ENCODE peak calls at places on chromosomes 12 and 14, in five cellular contexts. One of them, this sample, is unnamed.

GRCh38 chr14:99511421-99512109 is 30.4 kb downstream of the CCNK start:
- DNase-seq in H1: no peak
- DNase-seq in A549: no peak
- DNase-seq in K562: no peak
- DNase-seq in HepG2: no peak
- DNase-seq in this sample: peak; percentile 67

GRCh38 chr12:121196902-121197301 is 13.0 kb upstream of the P2RX4 start:
- DNase-seq in A549: no peak
- DNase-seq in K562: no peak
- DNase-seq in H1: no peak
- DNase-seq in HepG2: no peak
- DNase-seq in this sample: no peak

GRCh38 chr12:122946690-122947271 is 19.5 kb downstream of the ABCB9 start:
- DNase-seq in A549: peak; percentile 96
- DNase-seq in HepG2: peak; percentile 85
- DNase-seq in H1: no peak
- DNase-seq in K562: peak; percentile 50
- DNase-seq in this sample: peak; percentile 100

GRCh38 chr12:78037707-78038106 is 207.0 kb downstream of the NAV3 start:
- DNase-seq in H1: no peak
- DNase-seq in A549: no peak
- DNase-seq in HepG2: no peak
- DNase-seq in K562: no peak
- DNase-seq in this sample: no peak

GRCh38 chr12:129863938-129864337 is 39.9 kb downstream of the TMEM132D start:
- DNase-seq in H1: no peak
- DNase-seq in A549: no peak
- DNase-seq in K562: no peak
- DNase-seq in HepG2: no peak
- DNase-seq in this sample: no peak

GRCh38 chr12:28489256-28489655 is 299.0 kb downstream of the CCDC91 start:
- DNase-seq in H1: no peak
- DNase-seq in K562: no peak
- DNase-seq in A549: no peak
- DNase-seq in HepG2: no peak
- DNase-seq in this sample: peak; percentile 13

GRCh38 chr12:16622315-16622714 is 16.4 kb upstream of the LMO3 start:
- DNase-seq in A549: no peak
- DNase-seq in HepG2: no peak
- DNase-seq in H1: no peak
- DNase-seq in K562: no peak
- DNase-seq in this sample: no peak

GRCh38 chr12:12266389-12266872 is 413 bp downstream of the LRP6 start:
- DNase-seq in HepG2: no peak
- DNase-seq in H1: no peak
- DNase-seq in K562: no peak
- DNase-seq in A549: no peak
- DNase-seq in this sample: no peak

GRCh38 chr12:3137268-3137761 is 60.1 kb downstream of the TSPAN9 start:
- DNase-seq in HepG2: no peak
- DNase-seq in K562: no peak
- DNase-seq in A549: peak; percentile 15
- DNase-seq in H1: peak; percentile 70
- DNase-seq in this sample: peak; percentile 51

GRCh38 chr14:95382747-95383146 is 63.0 kb upstream of the CLMN start:
- DNase-seq in A549: no peak
- DNase-seq in K562: no peak
- DNase-seq in H1: no peak
- DNase-seq in HepG2: no peak
- DNase-seq in this sample: no peak

GRCh38 chr14:86722612-86723253 is 1192.8 kb downstream of the FLRT2 start:
- DNase-seq in H1: no peak
- DNase-seq in HepG2: peak; percentile 90
- DNase-seq in A549: no peak
- DNase-seq in K562: no peak
- DNase-seq in this sample: no peak

GRCh38 chr14:96893966-96894622 is 96.9 kb downstream of the VRK1 start:
- DNase-seq in K562: no peak
- DNase-seq in HepG2: no peak
- DNase-seq in H1: no peak
- DNase-seq in A549: no peak
- DNase-seq in this sample: no peak

GRCh38 chr14:87628129-87628528 is 364.9 kb downstream of the GALC start:
- DNase-seq in A549: no peak
- DNase-seq in HepG2: peak; percentile 1
- DNase-seq in H1: no peak
- DNase-seq in K562: no peak
- DNase-seq in this sample: peak; percentile 1

GRCh38 chr14:34770901-34771300 is 56.5 kb upstream of the CFL2 start:
- DNase-seq in H1: no peak
- DNase-seq in HepG2: no peak
- DNase-seq in A549: no peak
- DNase-seq in K562: no peak
- DNase-seq in this sample: no peak

GRCh38 chr12:9049520-9050133 is 60.3 kb downstream of the KLRG1 start:
- DNase-seq in HepG2: peak; percentile 46
- DNase-seq in A549: peak; percentile 34
- DNase-seq in H1: no peak
- DNase-seq in K562: peak; percentile 22
- DNase-seq in this sample: peak; percentile 52

GRCh38 chr12:60616400-60616799 is 1020.6 kb downstream of the SLC16A7 start:
- DNase-seq in HepG2: no peak
- DNase-seq in H1: no peak
- DNase-seq in A549: no peak
- DNase-seq in K562: no peak
- DNase-seq in this sample: no peak

GRCh38 chr12:106893451-106893850 is 62.3 kb upstream of the TMEM263 start:
- DNase-seq in HepG2: no peak
- DNase-seq in A549: no peak
- DNase-seq in K562: no peak
- DNase-seq in H1: no peak
- DNase-seq in this sample: peak; percentile 46

GRCh38 chr14:100096656-100097055 is 31.4 kb downstream of the EVL start:
- DNase-seq in HepG2: no peak
- DNase-seq in A549: no peak
- DNase-seq in H1: no peak
- DNase-seq in K562: no peak
- DNase-seq in this sample: peak; percentile 68

GRCh38 chr14:54739514-54739913 is 163.1 kb downstream of the GCH1 start:
- DNase-seq in A549: no peak
- DNase-seq in HepG2: no peak
- DNase-seq in H1: no peak
- DNase-seq in K562: no peak
- DNase-seq in this sample: no peak

GRCh38 chr14:54735424-54735823 is 167.2 kb downstream of the GCH1 start:
- DNase-seq in H1: no peak
- DNase-seq in HepG2: no peak
- DNase-seq in K562: no peak
- DNase-seq in A549: no peak
- DNase-seq in this sample: no peak

GRCh38 chr14:54742492-54743350 is 159.9 kb downstream of the GCH1 start:
- DNase-seq in K562: no peak
- DNase-seq in A549: no peak
- DNase-seq in H1: no peak
- DNase-seq in HepG2: no peak
- DNase-seq in this sample: no peak

GRCh38 chr14:54737132-54737711 is 165.4 kb downstream of the GCH1 start:
- DNase-seq in H1: no peak
- DNase-seq in HepG2: no peak
- DNase-seq in K562: peak; percentile 30
- DNase-seq in A549: no peak
- DNase-seq in this sample: peak; percentile 82

DNA sequence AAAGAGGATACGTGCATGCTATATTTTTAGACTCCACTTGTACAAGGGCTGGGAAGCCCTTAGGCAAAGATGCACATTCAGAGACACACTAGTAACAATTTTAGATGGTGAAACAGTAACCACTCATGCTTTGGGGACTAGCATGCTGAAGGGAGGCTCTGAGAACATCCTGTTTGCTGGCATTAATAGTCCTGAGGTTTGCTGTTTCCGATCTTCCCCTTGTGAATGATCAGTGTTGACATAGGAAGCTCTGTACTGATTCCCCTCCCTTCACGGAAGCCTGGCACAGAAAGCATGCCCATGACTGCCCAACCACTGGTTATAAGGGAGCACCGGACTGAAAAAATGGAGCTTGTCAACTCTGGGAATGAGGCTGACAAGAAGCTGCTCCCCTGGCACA is 164.6 kb downstream of the GCH1 start:
- DNase-seq in H1: no peak
- DNase-seq in A549: no peak
- DNase-seq in K562: no peak
- DNase-seq in HepG2: no peak
- DNase-seq in this sample: no peak
- TF ChIP-seq CEBPB in H1: no peak
- TF ChIP-seq CEBPB in A549: no peak
- TF ChIP-seq CEBPB in K562: no peak
- TF ChIP-seq CEBPB in HepG2: no peak
- TF ChIP-seq CEBPB in this sample: no peak

GRCh38 chr12:110012137-110012536 is 12.9 kb downstream of the ANKRD13A start:
- DNase-seq in K562: no peak
- DNase-seq in A549: no peak
- DNase-seq in H1: no peak
- DNase-seq in HepG2: peak; percentile 37
- DNase-seq in this sample: no peak
- TF ChIP-seq MAFK in K562: no peak
- TF ChIP-seq MAFK in A549: no peak
- TF ChIP-seq MAFK in H1: no peak
- TF ChIP-seq MAFK in HepG2: no peak
- TF ChIP-seq MAFK in this sample: no peak

GRCh38 chr12:56146492-56147460 is 5.6 kb upstream of the MYL6B start:
- DNase-seq in H1: no peak
- DNase-seq in K562: no peak
- DNase-seq in A549: no peak
- DNase-seq in HepG2: no peak
- DNase-seq in this sample: no peak
- TF ChIP-seq CEBPB in H1: no peak
- TF ChIP-seq CEBPB in K562: no peak
- TF ChIP-seq CEBPB in A549: no peak
- TF ChIP-seq CEBPB in HepG2: no peak
- TF ChIP-seq CEBPB in this sample: peak; percentile 25

DNA sequence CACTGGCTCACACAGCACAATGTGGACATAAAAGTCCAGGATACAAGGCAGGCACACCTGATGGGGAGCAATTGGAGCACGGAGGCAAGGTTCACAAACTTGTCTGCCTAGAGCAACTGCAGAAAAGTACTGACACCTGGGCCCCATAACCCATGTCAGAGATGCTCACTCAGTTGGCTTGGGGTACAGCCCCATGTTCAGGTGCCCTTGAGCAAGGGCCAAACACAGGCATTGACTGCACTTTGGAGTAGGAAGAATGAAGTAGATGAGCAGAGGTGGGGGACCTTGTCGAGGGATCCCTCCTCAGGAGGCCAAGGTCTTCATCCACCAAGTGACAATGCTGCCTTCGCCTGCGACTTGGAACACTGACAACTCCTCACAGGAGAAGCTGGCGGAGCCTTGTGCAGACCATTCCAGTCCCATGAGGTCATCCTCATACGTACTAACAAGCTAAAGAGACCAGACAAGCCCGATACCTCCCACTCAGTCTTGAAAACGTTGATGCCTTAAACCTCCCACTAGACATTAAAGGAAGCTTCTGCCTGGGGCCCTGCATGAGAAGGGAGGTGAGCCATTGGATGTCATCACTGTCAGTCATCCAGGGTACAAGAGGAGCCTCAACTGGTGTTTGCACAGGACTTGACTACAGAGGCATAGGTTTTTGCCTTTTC is 42.5 kb upstream of the C14orf180 start:
- DNase-seq in H1: no peak
- DNase-seq in K562: no peak
- DNase-seq in HepG2: no peak
- DNase-seq in A549: peak; percentile 46
- DNase-seq in this sample: peak; percentile 40
- TF ChIP-seq MAFK in H1: no peak
- TF ChIP-seq MAFK in K562: no peak
- TF ChIP-seq MAFK in HepG2: no peak
- TF ChIP-seq MAFK in A549: no peak
- TF ChIP-seq MAFK in this sample: no peak

DNA sequence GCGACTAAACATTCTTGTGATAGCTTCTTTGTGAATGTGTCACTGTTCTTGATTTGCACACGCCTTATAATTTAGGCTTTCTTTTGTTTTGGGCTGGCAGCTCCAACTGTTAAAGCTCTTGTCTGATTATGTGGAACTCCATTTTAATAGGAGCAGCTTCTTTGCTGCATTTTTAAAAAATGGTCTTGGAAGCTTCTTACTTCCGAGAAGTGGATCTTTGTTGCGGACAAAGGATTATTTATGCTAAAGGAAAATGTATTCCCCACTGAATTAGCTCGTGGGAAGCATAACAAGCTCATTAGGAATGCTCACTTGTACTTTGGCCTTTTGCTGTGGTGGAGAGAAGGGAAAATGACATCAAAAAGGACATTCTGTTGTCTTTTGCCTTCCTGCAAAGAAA is 20.0 kb downstream of the GAS2L3 start:
- DNase-seq in H1: no peak
- DNase-seq in HepG2: peak; percentile 65
- DNase-seq in A549: no peak
- DNase-seq in K562: no peak
- DNase-seq in this sample: no peak
- TF ChIP-seq CEBPB in H1: no peak
- TF ChIP-seq CEBPB in HepG2: no peak
- TF ChIP-seq CEBPB in A549: no peak
- TF ChIP-seq CEBPB in K562: no peak
- TF ChIP-seq CEBPB in this sample: no peak

DNA sequence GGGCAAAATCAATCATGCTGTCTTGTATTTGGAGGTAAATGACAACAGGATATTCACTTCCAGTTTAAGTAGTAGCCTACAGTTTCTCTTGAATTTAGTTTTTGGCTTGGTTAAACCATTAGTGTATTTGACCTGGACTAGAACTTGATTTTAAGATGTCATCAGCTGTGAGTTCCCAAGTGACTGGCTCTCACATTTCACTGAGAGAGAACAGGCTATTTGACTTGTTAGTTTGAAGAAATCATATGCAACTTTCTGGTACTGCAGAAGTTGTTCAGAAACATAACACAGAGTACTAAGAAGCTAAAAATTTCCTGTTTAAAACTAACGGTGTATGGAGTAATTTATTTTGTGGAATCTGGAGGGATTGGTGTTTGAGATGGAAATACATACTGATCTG is 22.3 kb downstream of the MNAT1 start:
- DNase-seq in H1: no peak
- DNase-seq in K562: no peak
- DNase-seq in HepG2: no peak
- DNase-seq in A549: no peak
- DNase-seq in this sample: peak; percentile 44
- TF ChIP-seq MAFK in H1: no peak
- TF ChIP-seq MAFK in K562: no peak
- TF ChIP-seq MAFK in HepG2: no peak
- TF ChIP-seq MAFK in A549: no peak
- TF ChIP-seq MAFK in this sample: no peak